ENCODE peak calls at places on chromosomes 5 and 9, in five cellular contexts. P is sciatic nerve; J is stimulated activated CD8-positive, alpha-beta memory T cell treated with anti-CD3 and anti-CD28 coated beads, Interleukin-15, amount 100 ng/mL, for 1 hour; K is HepG2; I is C1 segment of cervical spinal cord. O is an unnamed sample.

GRCh38 chr9:93099551-93100264 is 3.7 kb downstream of the CARD19 start:
- DNase-seq in I (no peak), J (no peak), P (peak), K (no peak), O (no peak)

GRCh38 chr9:84371737-84372136 is 31.2 kb upstream of the SLC28A3 start:
- DNase-seq in J (no peak), I (no peak), P (no peak), K (peak), O (no peak)

GRCh38 chr9:17906841-17907779 is 328.2 kb downstream of the SH3GL2 start:
- DNase-seq in P (no peak), I (no peak), J (no peak), K (no peak), O (no peak)

GRCh38 chr5:154311362-154311761 is 120.8 kb downstream of the GALNT10 start:
- DNase-seq in I (no peak), P (no peak), K (no peak), J (no peak), O (no peak)

GRCh38 chr9:133054966-133055365 is 6.8 kb upstream of the CEL start:
- DNase-seq in J (no peak), I (no peak), P (no peak), K (no peak), O (no peak)

GRCh38 chr9:33185858-33186257 is 18.7 kb upstream of the B4GALT1 start:
- DNase-seq in J (no peak), I (no peak), K (no peak), P (no peak), O (no peak)

GRCh38 chr9:134152488-134152887 is 11.9 kb downstream of the RNU6ATAC start:
- DNase-seq in J (no peak), I (no peak), P (no peak), K (no peak), O (no peak)

GRCh38 chr5:43313854-43314457 is 744 bp upstream of the HMGCS1 start:
- DNase-seq in K (no peak), P (no peak), J (no peak), I (peak), O (peak)

GRCh38 chr5:37966291-37966690 is 126.5 kb upstream of the GDNF start:
- DNase-seq in I (no peak), K (no peak), P (no peak), J (no peak), O (no peak)

GRCh38 chr9:79581794-79582193 is 10.0 kb downstream of the TLE4 start:
- DNase-seq in J (no peak), K (peak), P (no peak), I (no peak), O (no peak)

GRCh38 chr9:101736723-101737122 is 1.7 kb downstream of the GRIN3A start:
- DNase-seq in K (no peak), P (no peak), J (no peak), I (no peak), O (no peak)

GRCh38 chr9:110746211-110746930 is 77.8 kb downstream of the MUSK start:
- DNase-seq in J (no peak), I (no peak), P (no peak), K (no peak), O (no peak)

GRCh38 chr9:27924502-27924901 is 351.2 kb upstream of the C9orf72 start:
- DNase-seq in K (no peak), I (no peak), P (no peak), J (no peak), O (no peak)

GRCh38 chr5:51694826-51695225 is 311.6 kb downstream of the ISL1 start:
- DNase-seq in P (no peak), K (no peak), I (no peak), J (no peak), O (no peak)

GRCh38 chr5:180820788-180821321 is 18.2 kb upstream of the MGAT1 start:
- DNase-seq in I (no peak), J (no peak), K (no peak), P (no peak), O (no peak)